ENCODE peak calls at places on chromosome 1, in four cellular contexts. W is neuronal stem cell, V is esophagus squamous epithelium, C is kidney. J is an unnamed sample.

GRCh38 chr1:171642197-171642596 is 10.3 kb downstream of the MYOC start:
- DNase-seq in W (no peak), V (no peak), C (no peak), J (no peak)

GRCh38 chr1:6270432-6270831 is 9.5 kb upstream of the GPR153 start:
- DNase-seq in W (no peak), V (no peak), C (no peak), J (no peak)

GRCh38 chr1:10204003-10204642 is 6.2 kb upstream of the KIF1B start:
- DNase-seq in W (no peak), V (no peak), C (no peak), J (no peak)

GRCh38 chr1:117770981-117771531 is 158.4 kb downstream of the GDAP2 start:
- DNase-seq in W (no peak), V (no peak), C (no peak), J (no peak)

GRCh38 chr1:246549665-246550064 is 16.4 kb downstream of the TFB2M start:
- DNase-seq in W (no peak), V (no peak), C (no peak), J (no peak)

GRCh38 chr1:171877711-171878110 is 36.4 kb downstream of the DNM3 start:
- DNase-seq in W (no peak), V (no peak), C (no peak), J (peak)

GRCh38 chr1:35444519-35444774 is 112.8 kb downstream of the KIAA0319L start:
- DNase-seq in W (no peak), V (no peak), C (no peak), J (no peak)

GRCh38 chr1:20233394-20233793 is 47.1 kb upstream of the PLA2G2C start:
- DNase-seq in W (no peak), V (no peak), C (no peak), J (peak)

GRCh38 chr1:160708118-160708517 is 3.5 kb downstream of the CD48 start:
- DNase-seq in W (no peak), V (no peak), C (no peak), J (no peak)

GRCh38 chr1:230350208-230350921 is 75.8 kb downstream of the PGBD5 start:
- DNase-seq in W (no peak), V (no peak), C (no peak), J (peak)

DNA sequence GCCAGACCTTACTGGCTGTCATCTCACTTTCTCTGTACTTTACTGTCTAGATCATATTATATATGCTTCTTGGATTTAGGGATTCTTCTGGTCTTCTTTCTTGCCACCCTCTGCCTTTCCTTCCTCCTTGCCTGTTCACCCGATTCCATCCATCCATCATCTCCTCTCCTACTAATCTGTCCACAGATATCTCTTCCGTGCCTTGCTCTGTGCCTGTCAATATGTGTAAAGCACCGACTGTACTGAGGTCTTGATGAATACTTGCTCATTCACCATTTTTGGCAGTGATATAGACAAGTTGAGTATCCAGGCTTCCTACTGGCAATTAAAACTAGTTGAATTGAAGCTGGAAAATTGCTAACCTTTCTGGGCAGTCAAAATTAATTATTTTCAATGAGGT is 8.1 kb downstream of the FMN2 start:
- DNase-seq in W (no peak), V (no peak), C (no peak), J (no peak)
- H3K4me3 ChIP-seq in W (no peak), V (no peak), C (no peak), J (no peak)

GRCh38 chr1:157313240-157313807 is 175.1 kb upstream of the ETV3 start:
- DNase-seq in W (no peak), V (no peak), C (no peak), J (no peak)
- H3K4me3 ChIP-seq in W (no peak), V (no peak), C (no peak), J (no peak)

DNA sequence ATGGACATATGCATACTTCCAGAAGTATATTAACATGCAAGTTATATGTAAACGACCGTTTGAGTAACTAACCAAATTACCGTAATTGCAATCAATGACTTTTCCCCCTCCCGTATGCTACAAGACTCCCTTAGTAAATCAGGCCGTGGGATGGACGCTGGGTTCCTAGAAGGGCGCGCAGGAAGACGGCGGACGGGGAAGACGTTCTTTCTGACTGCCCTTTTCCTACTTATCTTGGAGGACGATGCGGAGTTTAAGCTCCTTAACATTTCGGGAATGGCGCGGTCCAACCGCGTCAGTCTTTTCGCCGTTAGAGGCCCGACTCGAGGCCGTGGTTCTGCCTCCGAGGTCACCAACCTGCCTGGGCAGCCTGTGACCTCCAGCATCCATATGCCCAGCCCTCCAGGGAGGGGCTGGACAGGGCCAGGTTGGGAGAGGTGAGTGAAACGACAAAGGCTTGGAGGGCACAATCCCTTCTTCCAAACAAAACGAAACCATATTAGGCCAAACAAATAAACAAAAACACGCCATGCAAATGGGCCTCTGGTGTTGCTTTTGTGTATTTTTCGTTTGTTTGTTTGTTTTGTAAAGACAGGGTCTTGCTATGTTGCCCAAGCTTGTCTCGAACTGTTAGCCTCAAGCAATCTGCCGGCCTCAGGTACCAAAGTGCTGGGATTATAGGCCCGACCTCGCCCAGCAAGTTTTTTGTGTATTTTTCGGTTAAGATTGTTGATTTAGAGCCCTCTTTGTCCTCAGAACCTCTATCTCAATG is 873 bp upstream of the PI4KB start:
- DNase-seq in W (no peak), V (no peak), C (no peak), J (peak)
- H3K4me3 ChIP-seq in W (peak), V (peak), C (peak), J (peak)

GRCh38 chr1:227298532-227299174 is 19.6 kb downstream of the CDC42BPA start:
- DNase-seq in W (no peak), V (no peak), C (no peak), J (no peak)

GRCh38 chr1:227300682-227301081 is 17.6 kb downstream of the CDC42BPA start:
- DNase-seq in W (no peak), V (no peak), C (no peak), J (no peak)

GRCh38 chr1:227299238-227299637 is 19.1 kb downstream of the CDC42BPA start:
- DNase-seq in W (no peak), V (no peak), C (no peak), J (peak)

GRCh38 chr1:227297073-227297793 is 21.1 kb downstream of the CDC42BPA start:
- DNase-seq in W (no peak), V (no peak), C (no peak), J (no peak)

GRCh38 chr1:227299688-227300087 is 18.6 kb downstream of the CDC42BPA start:
- DNase-seq in W (no peak), V (no peak), C (no peak), J (peak)
- H3K4me3 ChIP-seq in W (no peak), V (no peak), C (no peak), J (no peak)

DNA sequence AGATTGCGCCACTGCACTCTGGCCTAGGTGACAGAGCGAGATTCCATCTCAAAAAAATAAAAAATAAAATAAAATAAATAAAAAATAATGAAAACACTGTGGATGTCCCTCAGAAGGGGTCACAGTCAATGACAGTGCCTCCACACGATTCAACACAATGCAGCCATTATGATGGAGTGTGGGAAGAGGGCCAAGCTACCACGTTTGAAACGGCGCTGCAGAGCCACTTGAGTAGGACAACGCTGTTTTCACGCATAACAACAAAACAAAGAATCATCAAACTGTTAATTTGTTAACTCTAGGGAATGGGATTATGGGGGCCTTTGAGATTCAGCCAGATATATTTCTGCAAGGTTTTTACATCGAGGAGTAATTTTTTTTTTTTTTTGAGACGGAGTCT is 36.5 kb downstream of the NKAIN1 start:
- DNase-seq in W (no peak), V (no peak), C (no peak), J (no peak)
- H3K4me3 ChIP-seq in W (no peak), V (no peak), C (no peak), J (no peak)

DNA sequence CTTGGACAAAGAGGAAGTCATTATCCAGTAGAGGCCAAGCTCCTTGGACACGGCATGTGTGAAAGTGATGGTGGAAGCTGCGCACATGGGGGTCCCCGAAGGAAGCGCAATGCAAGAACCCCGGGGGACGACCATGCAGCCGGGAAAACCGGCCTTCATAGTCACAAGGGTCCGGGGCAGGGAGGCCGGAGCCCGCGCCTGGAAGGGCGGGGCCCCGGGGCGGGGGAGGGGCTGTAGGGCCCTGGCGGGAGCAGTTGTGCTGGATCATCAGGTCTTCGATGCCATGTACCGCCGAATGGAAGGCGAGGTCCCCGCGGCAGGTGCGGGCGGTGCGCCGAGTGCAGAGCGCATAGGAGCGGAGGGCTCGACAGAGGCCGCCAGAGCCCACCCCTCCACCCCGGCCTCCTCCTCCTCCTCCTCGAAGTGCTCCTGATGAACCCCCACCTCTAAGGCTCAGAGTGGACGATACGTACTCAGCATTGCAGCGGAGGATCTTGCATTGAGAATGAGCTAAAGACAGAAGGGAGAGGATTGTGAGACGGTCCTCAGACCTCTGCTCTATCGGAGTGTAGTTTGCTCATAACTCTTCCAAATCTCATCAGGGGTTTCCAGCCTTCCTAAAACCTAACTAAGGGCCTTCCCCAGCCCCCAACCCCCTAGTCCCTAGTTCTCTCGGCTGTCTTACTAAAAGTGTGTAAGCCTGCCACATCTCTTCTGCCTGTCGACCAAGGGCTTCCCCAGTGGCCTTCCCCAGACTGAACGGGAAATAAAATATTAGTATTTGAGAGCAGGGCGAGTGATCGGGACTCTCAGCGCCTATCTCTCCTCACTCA is 2.1 kb downstream of the HJV start:
- DNase-seq in W (no peak), V (no peak), C (no peak), J (no peak)
- H3K4me3 ChIP-seq in W (peak), V (peak), C (no peak), J (no peak)

DNA sequence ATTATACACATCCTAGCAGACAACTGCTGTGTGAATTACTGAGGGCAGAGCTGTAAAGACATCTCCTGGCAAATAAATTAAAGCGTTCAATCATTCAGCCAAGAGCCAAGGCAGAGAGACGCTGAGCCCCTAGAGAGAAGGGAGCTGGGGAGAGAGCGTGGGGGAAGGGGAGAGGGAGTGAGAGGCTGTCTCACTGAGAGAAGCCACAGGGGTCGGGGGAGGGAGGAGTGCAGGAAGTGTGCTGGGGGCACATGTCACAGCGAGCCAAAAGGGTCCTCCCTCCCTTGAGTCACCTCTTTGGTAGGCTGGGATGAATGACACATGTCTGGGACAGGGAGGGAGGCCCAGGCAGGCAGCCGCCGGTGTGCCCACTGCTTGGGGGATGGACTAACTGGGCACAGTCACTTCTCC is 21.2 kb upstream of the PARP1 start:
- DNase-seq in W (no peak), V (no peak), C (no peak), J (no peak)
- H3K4me3 ChIP-seq in W (no peak), V (no peak), C (no peak), J (no peak)

J was measured in AG10803.